ENCODE peak calls at places on chromosomes 6 and 20, in four cellular contexts. H, M, J and P are unnamed samples.

GRCh38 chr6:47690209-47690608 is 8.2 kb upstream of the ADGRF4 start:
- DNase-seq in H (no peak), M (no peak), J (peak; percentile 48), P (no peak)

GRCh38 chr6:13395272-13396237 is 67.2 kb upstream of the TBC1D7 start:
- DNase-seq in H (peak; percentile 83), M (no peak), J (peak; percentile 51), P (peak; percentile 63)

GRCh38 chr6:121755500-121755899 is 320.1 kb downstream of the GJA1 start:
- DNase-seq in H (no peak), M (no peak), J (no peak), P (no peak)

GRCh38 chr6:109660526-109660925 is 30.5 kb downstream of the AK9 start:
- DNase-seq in H (no peak), M (no peak), J (peak; percentile 31), P (no peak)

GRCh38 chr20:50285376-50286173 is 94.9 kb downstream of the CEBPB start:
- DNase-seq in H (peak; percentile 86), M (no peak), J (peak; percentile 34), P (no peak)

GRCh38 chr20:38629979-38630378 is 28.4 kb downstream of the ARHGAP40 start:
- DNase-seq in H (no peak), M (no peak), J (no peak), P (no peak)

GRCh38 chr20:45355209-45355608 is 7.0 kb upstream of the SDC4 start:
- DNase-seq in H (peak; percentile 88), M (no peak), J (peak; percentile 51), P (no peak)

GRCh38 chr20:50335105-50335504 is 144.5 kb downstream of the CEBPB start:
- DNase-seq in H (peak; percentile 31), M (peak; percentile 16), J (peak; percentile 57), P (no peak)

GRCh38 chr6:117597755-117598154 is 4.6 kb downstream of the GOPC start:
- DNase-seq in H (no peak), M (no peak), J (no peak), P (no peak)

GRCh38 chr20:3209023-3209945 is at the start of gene ITPA:
- DNase-seq in H (peak; percentile 20), M (no peak), J (peak; percentile 51), P (no peak)

GRCh38 chr6:44100088-44100550 is 27.1 kb downstream of the MRPL14 start:
- DNase-seq in H (peak; percentile 37), M (no peak), J (peak; percentile 67), P (no peak)

GRCh38 chr6:130105996-130106704 is 87.8 kb downstream of the L3MBTL3 start:
- DNase-seq in H (no peak), M (no peak), J (no peak), P (no peak)

GRCh38 chr6:34381086-34381485 is 11.4 kb downstream of the NUDT3 start:
- DNase-seq in H (peak; percentile 61), M (no peak), J (no peak), P (no peak)

GRCh38 chr6:123091091-123091895 is 95.3 kb downstream of the CLVS2 start:
- DNase-seq in H (no peak), M (no peak), J (peak; percentile 79), P (peak; percentile 93)

GRCh38 chr6:90442366-90442765 is 144.5 kb downstream of the MAP3K7 start:
- DNase-seq in H (peak; percentile 22), M (no peak), J (no peak), P (no peak)

GRCh38 chr6:134352786-134353480 is 35.0 kb upstream of the SGK1 start:
- DNase-seq in H (peak; percentile 93), M (no peak), J (peak; percentile 9), P (peak; percentile 94)

GRCh38 chr6:63705707-63706106 is 70.1 kb downstream of the PHF3 start:
- DNase-seq in H (no peak), M (no peak), J (no peak), P (no peak)

GRCh38 chr20:39873286-39873685 is 815.8 kb downstream of the MAFB start:
- DNase-seq in H (no peak), M (no peak), J (no peak), P (no peak)

GRCh38 chr6:14711056-14711703 is 534.7 kb upstream of the JARID2 start:
- DNase-seq in H (peak; percentile 98), M (peak; percentile 32), J (peak; percentile 85), P (peak; percentile 82)

DNA sequence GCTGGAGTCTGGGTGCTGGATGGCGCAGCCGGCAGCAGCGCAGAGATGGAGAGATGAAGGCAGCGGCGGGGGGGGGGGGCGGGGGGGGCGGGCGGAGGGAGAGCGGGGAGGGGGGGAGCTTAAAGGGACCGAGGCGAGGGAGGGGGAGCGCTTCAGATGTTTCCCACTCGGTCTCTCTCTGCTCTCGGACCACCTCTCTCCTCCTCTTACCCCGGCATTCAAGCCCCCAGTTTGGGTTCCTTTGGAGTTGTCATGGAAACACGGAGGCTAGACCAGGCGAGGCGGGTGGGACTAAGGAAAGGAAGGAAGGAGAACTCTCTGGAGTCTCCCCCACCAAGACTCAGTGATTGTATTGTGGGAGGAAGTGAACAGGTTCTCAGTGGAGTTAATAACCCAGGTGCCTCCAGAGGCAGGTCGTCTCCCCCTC is at the start of gene PRRT1:
- DNase-seq in H (no peak), M (no peak), J (no peak), P (no peak)
- H3K4me3 ChIP-seq in H (peak within 1 kb of the TSS; percentile 67), M (peak within 1 kb of the TSS; percentile 84), J (peak within 1 kb of the TSS; percentile 96), P (peak within 1 kb of the TSS; percentile 78)

GRCh38 chr6:165637591-165637990 is 25.4 kb downstream of the PDE10A start:
- DNase-seq in H (peak; percentile 45), M (no peak), J (no peak), P (no peak)
- H3K4me3 ChIP-seq in H (peak overlapping the region; percentile 16), M (no peak overlapping the region), J (no peak overlapping the region), P (peak overlapping the region; percentile 1)

DNA sequence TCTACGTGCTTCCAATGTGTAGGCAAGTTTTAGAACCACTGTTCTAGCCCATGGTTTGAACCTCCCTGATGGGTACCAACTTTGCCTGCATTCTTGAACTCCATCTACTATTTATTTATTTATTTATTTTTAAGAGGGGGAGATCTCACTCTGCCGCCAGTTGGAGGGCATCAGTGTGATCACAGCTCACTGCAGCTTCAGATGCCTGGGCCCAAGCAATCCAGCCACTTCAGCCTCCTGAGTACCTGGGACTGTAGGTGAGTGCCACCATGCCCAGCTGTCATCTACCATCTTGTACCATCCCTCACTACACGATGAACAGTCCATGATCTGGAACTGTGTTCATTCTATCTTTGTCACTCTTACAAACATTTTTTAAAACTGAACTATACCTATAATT is 28.2 kb downstream of the HLA-F start:
- DNase-seq in H (no peak), M (no peak), J (no peak), P (no peak)
- H3K4me3 ChIP-seq in H (no peak overlapping the region), M (no peak overlapping the region), J (peak overlapping the region; percentile 85), P (no peak overlapping the region)

DNA sequence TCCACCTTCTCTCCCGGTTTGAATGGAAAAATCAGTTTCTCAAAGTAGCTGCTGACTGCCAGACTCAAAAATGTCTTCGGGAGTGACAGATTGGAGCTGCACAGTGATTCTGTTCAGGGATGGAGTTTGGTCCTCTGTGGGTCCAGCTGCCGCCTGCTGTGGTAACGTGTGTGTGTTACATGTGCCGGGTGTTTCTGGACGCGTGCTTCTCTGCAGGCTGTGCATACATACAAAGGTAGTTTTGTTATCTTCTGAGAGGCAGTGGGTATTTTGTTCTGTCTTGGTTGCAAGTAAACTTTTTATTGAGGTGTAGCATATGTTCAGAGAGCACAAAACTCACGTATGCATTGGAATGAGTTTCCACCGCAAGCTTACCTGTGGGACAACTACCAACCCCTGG is 41.3 kb upstream of the NAA20 start:
- DNase-seq in H (no peak), M (no peak), J (peak; percentile 45), P (no peak)
- H3K4me3 ChIP-seq in H (peak overlapping the region; percentile 71), M (no peak overlapping the region), J (peak overlapping the region; percentile 87), P (peak overlapping the region; percentile 71)

GRCh38 chr6:28747083-28747630 is 176.6 kb downstream of the TRIM27 start:
- DNase-seq in H (no peak), M (no peak), J (no peak), P (no peak)

GRCh38 chr6:28751963-28752350 is 171.8 kb downstream of the TRIM27 start:
- DNase-seq in H (no peak), M (no peak), J (no peak), P (no peak)

GRCh38 chr6:28750926-28751458 is 172.8 kb downstream of the TRIM27 start:
- DNase-seq in H (no peak), M (no peak), J (no peak), P (no peak)

GRCh38 chr6:28747631-28748157 is 176.1 kb downstream of the TRIM27 start:
- DNase-seq in H (peak; percentile 84), M (no peak), J (peak; percentile 83), P (peak; percentile 4)

GRCh38 chr6:28751514-28751913 is 172.3 kb downstream of the TRIM27 start:
- DNase-seq in H (no peak), M (no peak), J (no peak), P (no peak)
- H3K4me3 ChIP-seq in H (no peak overlapping the region), M (no peak overlapping the region), J (peak overlapping the region; percentile 49), P (no peak overlapping the region)

DNA sequence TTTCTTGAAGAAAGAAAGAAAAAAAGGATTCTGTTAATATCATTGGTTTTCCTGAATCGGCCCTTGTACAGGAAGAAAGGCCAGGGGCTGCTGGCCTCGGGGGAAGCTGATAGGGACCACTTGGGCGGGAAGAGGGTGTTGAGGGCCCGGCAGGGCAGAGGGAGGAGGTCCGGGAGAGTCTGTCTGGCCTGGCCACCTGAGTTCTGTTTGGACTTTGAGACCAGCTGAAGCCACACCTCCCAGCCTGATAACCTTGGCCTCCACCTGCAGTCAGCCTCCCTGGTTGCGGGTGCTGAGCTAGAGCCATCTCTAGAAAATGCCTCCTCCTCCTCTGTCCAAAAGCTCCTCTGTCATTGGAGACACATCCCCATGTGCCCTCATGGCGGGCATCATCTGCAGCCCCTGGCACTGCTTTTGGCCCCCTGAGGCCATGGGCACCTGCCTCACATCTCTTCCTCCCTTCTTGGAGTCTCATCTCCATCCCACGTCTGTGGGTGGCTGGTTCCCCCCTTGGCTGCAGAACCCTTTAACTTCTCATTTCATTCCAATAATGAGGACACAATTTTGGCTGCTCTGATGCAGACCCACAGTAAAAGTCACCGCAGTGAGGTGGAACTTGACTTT is 16.6 kb downstream of the APCDD1L start:
- DNase-seq in H (no peak), M (no peak), J (no peak), P (no peak)
- H3K4me3 ChIP-seq in H (no peak overlapping the region), M (no peak overlapping the region), J (no peak overlapping the region), P (no peak overlapping the region)

DNA sequence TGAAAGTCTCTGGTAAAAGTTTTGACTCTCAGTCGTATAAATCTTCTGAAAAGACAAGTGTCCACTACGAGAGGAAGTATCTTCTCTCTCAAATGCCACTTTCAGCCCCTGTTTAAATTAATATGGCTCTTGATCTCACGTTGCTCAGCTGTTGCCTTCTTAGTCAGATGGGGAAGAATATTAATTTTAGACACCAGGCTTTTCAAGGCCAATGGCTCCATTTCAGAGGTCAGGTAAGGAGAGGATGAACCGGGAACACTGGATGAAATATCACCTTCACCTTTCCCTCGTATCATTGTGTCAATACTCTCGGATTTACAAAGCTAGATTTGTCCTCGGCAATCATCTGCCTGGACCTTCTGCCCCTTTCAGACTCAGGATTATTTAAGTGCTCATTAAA is at the start of gene MYLK4:
- DNase-seq in H (no peak), M (no peak), J (no peak), P (no peak)
- H3K4me3 ChIP-seq in H (no peak within 1 kb of the TSS), M (no peak within 1 kb of the TSS), J (peak within 1 kb of the TSS; percentile 11), P (no peak within 1 kb of the TSS)

GRCh38 chr6:105794263-105794662 is 291.9 kb upstream of the PRDM1 start:
- DNase-seq in H (no peak), M (no peak), J (peak; percentile 42), P (no peak)

GRCh38 chr6:105794870-105795269 is 291.3 kb upstream of the PRDM1 start:
- DNase-seq in H (no peak), M (no peak), J (peak; percentile 13), P (no peak)

GRCh38 chr6:105790635-105791034 is 295.5 kb upstream of the PRDM1 start:
- DNase-seq in H (no peak), M (no peak), J (no peak), P (no peak)

GRCh38 chr6:105791569-105792318 is 294.4 kb upstream of the PRDM1 start:
- DNase-seq in H (no peak), M (no peak), J (no peak), P (no peak)

GRCh38 chr6:105793132-105793531 is 293.0 kb upstream of the PRDM1 start:
- DNase-seq in H (no peak), M (no peak), J (peak; percentile 15), P (no peak)
- H3K4me3 ChIP-seq in H (no peak overlapping the region), M (no peak overlapping the region), J (no peak overlapping the region), P (no peak overlapping the region)